ENCODE peak calls at places on chromosomes 5 and 9, in four cellular contexts. U is upper lobe of right lung, H is AG04449, B is iris pigment epithelial cell. K is an unnamed sample.

GRCh38 chr9:135731454-135731853 is 29.5 kb downstream of the KCNT1 start:
- DNase-seq in U (no peak), H (no peak), B (no peak), K (no peak)

GRCh38 chr9:128721487-128722010 is 2.4 kb downstream of the ZDHHC12 start:
- DNase-seq in U (no peak), H (no peak), B (no peak), K (no peak)

GRCh38 chr5:82885657-82886389 is 191.4 kb downstream of the TMEM167A start:
- DNase-seq in U (no peak), H (no peak), B (peak), K (no peak)

GRCh38 chr9:116155700-116156045 is 2.1 kb downstream of the PAPPA start:
- DNase-seq in U (no peak), H (no peak), B (peak), K (no peak)

GRCh38 chr9:34413229-34413852 is 36.6 kb upstream of the MYORG start:
- DNase-seq in U (no peak), H (no peak), B (peak), K (no peak)

GRCh38 chr9:133762488-133763271 is 24.5 kb upstream of the SARDH start:
- DNase-seq in U (peak), H (no peak), B (no peak), K (peak)

GRCh38 chr9:114789006-114789405 is 16.8 kb downstream of the TNFSF15 start:
- DNase-seq in U (no peak), H (no peak), B (peak), K (no peak)

GRCh38 chr9:20940447-20941176 is 90.8 kb downstream of the HACD4 start:
- DNase-seq in U (no peak), H (no peak), B (peak), K (no peak)

GRCh38 chr9:105835721-105836120 is 141.4 kb downstream of the TMEM38B start:
- DNase-seq in U (no peak), H (no peak), B (no peak), K (no peak)

GRCh38 chr9:92029553-92029952 is 79.5 kb upstream of the ROR2 start:
- DNase-seq in U (no peak), H (no peak), B (no peak), K (no peak)

GRCh38 chr5:57824047-57824446 is 341.4 kb upstream of the ACTBL2 start:
- DNase-seq in U (no peak), H (peak), B (peak), K (no peak)

GRCh38 chr9:86321373-86321772 is 32.8 kb downstream of the TUT7 start:
- DNase-seq in U (no peak), H (peak), B (peak), K (no peak)

GRCh38 chr9:109734814-109735213 is 45.2 kb upstream of the PALM2AKAP2 start:
- DNase-seq in U (no peak), H (no peak), B (no peak), K (no peak)

GRCh38 chr5:105952875-105953274 is 1717.9 kb downstream of the EFNA5 start:
- DNase-seq in U (no peak), H (no peak), B (peak), K (no peak)

GRCh38 chr5:143153332-143154119 is 250.0 kb downstream of the NR3C1 start:
- DNase-seq in U (no peak), H (peak), B (peak), K (peak)

K was measured in kidney.